ENCODE peak calls at places on chromosomes 6 and 20, in six cellular contexts. B, E, J, H, O and M are unnamed samples.

GRCh38 chr6:131917318-131917717 is 33.9 kb downstream of the CCN2 start:
- DNase-seq in O (peak), H (no peak), J (no peak), B (no peak), E (peak), M (no peak)

GRCh38 chr20:17928211-17928611 is 40.4 kb downstream of the SNX5 start:
- DNase-seq in O (no peak), J (no peak), B (no peak), H (peak), E (no peak), M (no peak)

GRCh38 chr20:25090492-25091429 is 8.8 kb upstream of the VSX1 start:
- DNase-seq in E (no peak), O (no peak), B (peak), J (no peak), H (no peak), M (no peak)

GRCh38 chr20:62238569-62239277 is 402 bp downstream of the OSBPL2 start:
- DNase-seq in E (no peak), J (no peak), B (peak), H (no peak), O (no peak), M (no peak)

GRCh38 chr6:109197061-109197460 is 101.8 kb downstream of the CEP57L1 start:
- DNase-seq in H (no peak), O (no peak), E (no peak), J (no peak), B (peak), M (no peak)

GRCh38 chr6:32944265-32944664 is 3.4 kb upstream of the HLA-DMB start:
- DNase-seq in H (no peak), O (no peak), J (no peak), E (peak), B (no peak), M (no peak)

GRCh38 chr6:166078294-166078693 is 89.4 kb downstream of the TBXT start:
- DNase-seq in B (no peak), E (no peak), J (peak), O (peak), H (no peak), M (no peak)

GRCh38 chr20:59820204-59821041 is 113.0 kb downstream of the SYCP2 start:
- DNase-seq in E (no peak), B (peak), O (no peak), J (no peak), H (peak), M (no peak)

GRCh38 chr6:118468682-118469465 is 79.2 kb upstream of the PLN start:
- DNase-seq in H (no peak), O (no peak), B (no peak), J (no peak), E (no peak), M (no peak)

GRCh38 chr6:128659878-128660622 is 139.7 kb upstream of the PTPRK start:
- DNase-seq in B (no peak), E (no peak), O (no peak), J (no peak), H (no peak), M (no peak)

GRCh38 chr6:119430820-119431219 is 81.3 kb upstream of the MAN1A1 start:
- DNase-seq in J (no peak), H (no peak), E (no peak), O (no peak), B (no peak), M (no peak)

GRCh38 chr6:136723780-136724179 is 68.5 kb downstream of the MAP3K5 start:
- DNase-seq in H (no peak), B (no peak), E (peak), J (no peak), O (no peak), M (no peak)

GRCh38 chr20:44056010-44056698 is 130.8 kb downstream of the JPH2 start:
- DNase-seq in O (no peak), E (peak), B (no peak), H (no peak), J (no peak), M (no peak)

GRCh38 chr6:34189806-34190503 is 44.1 kb upstream of the GRM4 start:
- DNase-seq in O (no peak), B (no peak), J (no peak), H (no peak), E (peak), M (no peak)

GRCh38 chr6:121682666-121683065 is 247.2 kb downstream of the GJA1 start:
- DNase-seq in B (no peak), E (no peak), O (no peak), H (no peak), J (no peak), M (no peak)

GRCh38 chr20:49310695-49311094 is 32.8 kb upstream of the ZNFX1 start:
- DNase-seq in E (no peak), J (no peak), O (no peak), B (no peak), H (no peak), M (no peak)

GRCh38 chr6:13953061-13953705 is 28.4 kb downstream of the RNF182 start:
- DNase-seq in J (peak), E (no peak), B (no peak), H (no peak), O (peak), M (no peak)

GRCh38 chr6:4920914-4921410 is 82.9 kb downstream of the RPP40 start:
- DNase-seq in E (no peak), J (no peak), H (no peak), O (peak), B (no peak), M (no peak)

GRCh38 chr6:73854998-73855718 is 159.2 kb downstream of the CD109 start:
- DNase-seq in B (peak), O (peak), H (no peak), E (peak), J (no peak), M (peak)

GRCh38 chr6:138393871-138394783 is 9.9 kb upstream of the HEBP2 start:
- DNase-seq in E (peak), H (no peak), O (no peak), B (no peak), J (no peak), M (no peak)

GRCh38 chr6:158383542-158383941 is 71.3 kb downstream of the TULP4 start:
- DNase-seq in J (no peak), B (no peak), O (no peak), H (no peak), E (no peak), M (no peak)

GRCh38 chr20:35000922-35001595 is 45.4 kb downstream of the MYH7B start:
- DNase-seq in O (no peak), E (no peak), J (no peak), B (no peak), H (no peak), M (no peak)

GRCh38 chr6:1624848-1625341 is 15.2 kb downstream of the FOXC1 start:
- DNase-seq in O (peak), B (no peak), E (peak), J (no peak), H (no peak), M (no peak)
- H3K4me3 ChIP-seq in O (peak), B (peak), E (peak), J (peak), H (peak), M (peak)

DNA sequence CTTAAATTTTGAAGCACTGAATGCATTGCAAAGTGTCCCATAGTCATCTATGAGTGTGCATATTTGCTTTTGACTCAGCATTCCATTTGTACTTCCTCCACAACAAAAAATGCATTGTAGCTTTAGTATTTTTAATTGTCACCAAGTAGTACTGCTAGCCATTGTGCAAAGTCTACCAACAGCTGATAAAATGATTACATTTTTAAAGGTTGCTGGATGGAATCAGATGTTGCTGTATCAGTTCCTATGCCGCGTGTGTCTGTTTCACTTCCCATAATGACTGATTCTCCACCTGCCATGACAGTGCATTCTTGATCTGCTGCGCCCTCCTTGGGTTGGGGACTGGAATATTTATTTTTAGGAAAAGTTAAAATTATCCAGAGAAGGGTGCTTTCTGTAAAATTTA is 41.2 kb downstream of the SLX4IP start:
- DNase-seq in J (peak), H (no peak), E (peak), O (peak), B (no peak), M (no peak)
- TF ChIP-seq CTCF in J (no peak), H (no peak), E (peak), O (no peak), B (no peak), M (no peak)

GRCh38 chr6:44051516-44051915 is 75.7 kb downstream of the MRPL14 start:
- DNase-seq in E (no peak), H (no peak), B (no peak), J (no peak), O (peak), M (no peak)
- H3K4me3 ChIP-seq in E (no peak), H (no peak), B (no peak), J (no peak), O (no peak), M (no peak)

GRCh38 chr6:16130932-16131387 is 2.1 kb downstream of the MYLIP start:
- DNase-seq in B (peak), E (peak), H (no peak), O (peak), J (no peak), M (no peak)

GRCh38 chr6:16127471-16127870 is 1.4 kb upstream of the MYLIP start:
- DNase-seq in E (no peak), H (no peak), O (no peak), B (no peak), J (no peak), M (no peak)

GRCh38 chr6:16130437-16130891 is 1.6 kb downstream of the MYLIP start:
- DNase-seq in J (no peak), E (no peak), O (no peak), B (peak), H (no peak), M (no peak)

GRCh38 chr6:16128759-16129622 is at the start of gene MYLIP:
- DNase-seq in J (no peak), E (peak), B (peak), O (peak), H (peak), M (peak)

DNA sequence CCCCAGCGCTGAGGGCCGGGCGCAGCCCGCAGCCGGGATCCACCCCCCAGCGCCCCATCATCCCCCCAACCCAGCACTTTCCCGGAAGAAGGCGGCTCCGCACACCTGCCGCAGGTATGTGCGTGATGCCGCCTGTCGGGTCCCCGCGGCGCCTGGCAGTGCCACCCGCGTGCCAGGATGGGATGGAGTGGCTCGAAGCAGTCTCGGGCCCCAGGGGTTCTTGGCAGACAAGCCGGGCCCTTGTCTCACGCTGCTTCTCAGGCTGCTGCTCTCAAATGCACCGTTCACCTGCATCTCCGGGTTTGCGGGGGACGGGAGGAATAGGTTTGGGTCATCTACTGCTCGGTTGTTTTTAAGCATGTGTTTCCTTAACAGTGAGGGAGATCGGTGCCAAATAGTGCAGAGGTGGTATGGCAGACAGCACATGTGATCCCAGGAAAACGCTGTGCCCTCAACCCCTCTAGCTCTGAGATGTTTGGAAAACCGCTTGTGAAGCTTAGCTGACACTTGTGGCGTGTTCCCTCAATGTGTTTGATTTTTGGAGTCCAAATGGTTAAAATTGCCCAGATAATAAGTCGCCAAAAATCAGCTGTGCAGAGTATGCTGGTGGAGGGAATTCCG is 847 bp downstream of the MYLIP start:
- DNase-seq in J (no peak), B (peak), O (no peak), H (no peak), E (peak), M (no peak)
- TF ChIP-seq CTCF in J (no peak), B (no peak), O (no peak), H (no peak), E (no peak), M (no peak)

GRCh38 chr6:170042086-170042485 is 248.8 kb downstream of the DLL1 start:
- DNase-seq in E (no peak), J (no peak), H (no peak), O (no peak), B (no peak), M (no peak)

GRCh38 chr6:170044836-170045562 is 245.9 kb downstream of the DLL1 start:
- DNase-seq in O (no peak), H (no peak), E (no peak), B (no peak), J (no peak), M (no peak)

GRCh38 chr6:170043881-170044790 is 246.7 kb downstream of the DLL1 start:
- DNase-seq in E (no peak), H (no peak), J (no peak), B (no peak), O (no peak), M (no peak)

GRCh38 chr6:170042596-170043118 is 248.2 kb downstream of the DLL1 start:
- DNase-seq in B (no peak), H (no peak), O (no peak), J (no peak), E (no peak), M (no peak)

GRCh38 chr6:170043150-170043819 is 247.6 kb downstream of the DLL1 start:
- DNase-seq in H (no peak), B (no peak), O (no peak), E (no peak), J (no peak), M (no peak)
- H3K4me3 ChIP-seq in H (no peak), B (no peak), O (no peak), E (no peak), J (no peak), M (no peak)

DNA sequence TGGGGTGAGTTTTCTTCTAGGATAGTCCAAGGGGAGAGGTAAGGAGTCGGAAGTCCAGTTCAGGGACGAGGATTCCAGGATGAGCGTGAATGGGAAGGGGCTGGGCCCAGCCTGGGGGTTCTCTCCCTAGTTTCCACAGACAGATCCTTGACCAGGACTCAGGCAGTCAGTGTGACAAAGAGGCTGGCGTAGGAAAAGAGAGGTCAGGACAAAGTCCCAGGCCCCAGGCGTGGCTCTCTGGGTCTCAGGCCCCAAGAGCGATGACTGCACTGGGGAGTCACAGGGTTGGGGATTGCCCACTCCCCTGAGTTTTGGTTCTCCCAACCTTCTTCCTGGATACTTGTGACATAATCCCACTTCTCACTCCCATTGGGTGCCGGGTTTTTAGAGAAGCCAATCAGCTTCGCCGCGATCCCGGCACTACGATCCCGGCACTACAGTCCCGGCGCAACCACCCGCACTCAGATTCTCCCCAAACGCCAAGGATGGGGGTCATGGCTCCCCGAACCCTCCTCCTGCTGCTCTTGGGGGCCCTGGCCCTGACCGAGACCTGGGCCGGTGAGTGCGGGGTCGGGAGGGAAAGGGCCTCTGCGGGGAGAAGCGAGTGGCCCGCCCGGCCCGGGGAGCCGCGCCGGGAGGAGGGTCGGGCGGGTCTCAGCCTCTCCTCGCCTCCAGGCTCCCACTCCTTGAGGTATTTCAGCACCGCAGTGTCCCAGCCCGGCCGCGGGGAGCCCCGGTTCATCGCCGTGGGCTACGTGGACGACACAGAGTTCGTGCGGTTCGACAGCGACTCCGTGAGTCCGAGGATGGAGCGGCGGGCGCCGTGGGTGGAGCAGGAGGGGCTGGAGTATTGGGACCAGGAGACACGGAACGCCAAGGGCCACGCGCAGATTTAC is 46.2 kb upstream of the TRIM26 start:
- DNase-seq in H (peak), J (peak), O (peak), E (no peak), B (peak), M (peak)
- TF ChIP-seq CTCF in H (peak), J (peak), O (peak), E (no peak), B (no peak), M (no peak)

DNA sequence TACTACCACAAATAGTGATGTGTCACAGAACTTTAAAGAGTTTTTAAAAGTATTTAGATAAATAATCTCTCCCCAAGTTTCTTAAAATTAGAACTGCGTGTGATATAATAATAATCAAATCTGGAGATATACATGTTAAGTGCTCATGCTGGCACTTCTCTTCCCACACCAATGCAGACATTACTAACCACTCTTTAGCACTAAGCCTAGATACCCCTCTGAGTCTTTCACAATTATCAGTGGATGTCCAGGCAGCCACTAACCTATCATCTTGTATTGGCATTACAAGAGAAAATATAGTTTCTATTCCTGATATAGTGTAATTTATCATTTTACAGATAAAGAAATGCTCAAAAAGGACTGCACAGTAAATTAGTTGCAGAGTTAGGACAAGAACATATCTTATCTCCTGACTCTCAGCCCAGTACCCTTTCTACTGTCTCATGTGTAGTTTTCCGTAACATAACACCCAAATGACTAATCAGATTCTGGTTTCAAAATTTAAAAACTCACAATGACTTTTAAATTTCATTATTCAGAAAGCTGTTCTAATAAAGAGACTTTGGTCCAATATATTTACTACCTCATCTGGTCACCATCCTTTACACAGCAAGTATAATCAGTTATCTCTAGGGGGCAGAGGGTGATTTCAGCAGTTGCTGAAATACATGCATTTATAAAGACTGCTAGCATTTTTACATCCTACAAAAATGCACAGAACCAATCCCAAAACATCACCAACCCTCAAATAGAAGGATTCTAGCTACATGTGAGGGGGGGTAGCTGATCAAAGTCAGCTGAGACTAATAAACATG is 215.5 kb upstream of the MCHR2 start:
- DNase-seq in O (no peak), B (no peak), J (no peak), E (no peak), H (no peak), M (no peak)
- H3K4me3 ChIP-seq in O (no peak), B (no peak), J (no peak), E (no peak), H (no peak), M (no peak)